ENCODE peak calls at places on chromosomes 6 and 20, in nine cellular contexts. I, V, J, U, A, L, G, M and R are unnamed samples.

GRCh38 chr6:81683928-81684327 is 68.6 kb downstream of the TENT5A start:
- DNase-seq in I (no peak), V (no peak), J (no peak), U (no peak), A (no peak), L (no peak), G (no peak), M (no peak), R (no peak)

GRCh38 chr6:113662688-113663333 is 194.3 kb upstream of the MARCKS start:
- DNase-seq in I (no peak), V (no peak), J (no peak), U (no peak), A (no peak), L (no peak), G (no peak), M (no peak), R (no peak)

GRCh38 chr20:17914957-17915356 is 53.6 kb downstream of the SNX5 start:
- DNase-seq in I (no peak), V (no peak), J (no peak), U (no peak), A (no peak), L (no peak), G (no peak), M (no peak), R (no peak)

GRCh38 chr6:90790058-90790457 is 203.2 kb upstream of the MAP3K7 start:
- DNase-seq in I (no peak), V (no peak), J (peak), U (no peak), A (no peak), L (no peak), G (no peak), M (no peak), R (no peak)

GRCh38 chr20:7841967-7842301 is 98.3 kb downstream of the HAO1 start:
- DNase-seq in I (no peak), V (peak), J (peak), U (peak), A (no peak), L (peak), G (peak), M (peak), R (peak)

GRCh38 chr20:50366270-50367103 is 143.7 kb upstream of the PTPN1 start:
- DNase-seq in I (no peak), V (peak), J (peak), U (no peak), A (peak), L (peak), G (no peak), M (peak), R (peak)

GRCh38 chr6:46160102-46160501 is 10.7 kb downstream of the ENPP5 start:
- DNase-seq in I (no peak), V (no peak), J (no peak), U (no peak), A (no peak), L (no peak), G (no peak), M (no peak), R (no peak)

GRCh38 chr6:117034547-117034946 is 157.5 kb downstream of the RFX6 start:
- DNase-seq in I (no peak), V (no peak), J (no peak), U (no peak), A (no peak), L (no peak), G (no peak), M (no peak), R (no peak)

GRCh38 chr6:166618866-166619761 is 7.9 kb downstream of the RPS6KA2 start:
- DNase-seq in I (no peak), V (no peak), J (peak), U (no peak), A (no peak), L (no peak), G (no peak), M (peak), R (no peak)

GRCh38 chr6:143528164-143528811 is 16.8 kb upstream of the FUCA2 start:
- DNase-seq in I (peak), V (no peak), J (no peak), U (no peak), A (no peak), L (no peak), G (no peak), M (no peak), R (no peak)

GRCh38 chr6:80605165-80605989 is 498.9 kb downstream of the BCKDHB start:
- DNase-seq in I (no peak), V (no peak), J (peak), U (no peak), A (peak), L (peak), G (no peak), M (peak), R (no peak)

GRCh38 chr6:45423111-45423900 is 45.6 kb upstream of the SUPT3H start:
- DNase-seq in I (no peak), V (no peak), J (no peak), U (peak), A (no peak), L (no peak), G (no peak), M (peak), R (no peak)

GRCh38 chr20:13029687-13030510 is 21.1 kb downstream of the SPTLC3 start:
- DNase-seq in I (no peak), V (peak), J (peak), U (no peak), A (peak), L (peak), G (peak), M (no peak), R (peak)

GRCh38 chr20:41900292-41900691 is 282.1 kb upstream of the CHD6 start:
- DNase-seq in I (no peak), V (no peak), J (no peak), U (no peak), A (no peak), L (no peak), G (no peak), M (no peak), R (no peak)

GRCh38 chr6:139927236-139927635 is 552.8 kb upstream of the CITED2 start:
- DNase-seq in I (no peak), V (peak), J (peak), U (no peak), A (no peak), L (peak), G (no peak), M (no peak), R (no peak)

DNA sequence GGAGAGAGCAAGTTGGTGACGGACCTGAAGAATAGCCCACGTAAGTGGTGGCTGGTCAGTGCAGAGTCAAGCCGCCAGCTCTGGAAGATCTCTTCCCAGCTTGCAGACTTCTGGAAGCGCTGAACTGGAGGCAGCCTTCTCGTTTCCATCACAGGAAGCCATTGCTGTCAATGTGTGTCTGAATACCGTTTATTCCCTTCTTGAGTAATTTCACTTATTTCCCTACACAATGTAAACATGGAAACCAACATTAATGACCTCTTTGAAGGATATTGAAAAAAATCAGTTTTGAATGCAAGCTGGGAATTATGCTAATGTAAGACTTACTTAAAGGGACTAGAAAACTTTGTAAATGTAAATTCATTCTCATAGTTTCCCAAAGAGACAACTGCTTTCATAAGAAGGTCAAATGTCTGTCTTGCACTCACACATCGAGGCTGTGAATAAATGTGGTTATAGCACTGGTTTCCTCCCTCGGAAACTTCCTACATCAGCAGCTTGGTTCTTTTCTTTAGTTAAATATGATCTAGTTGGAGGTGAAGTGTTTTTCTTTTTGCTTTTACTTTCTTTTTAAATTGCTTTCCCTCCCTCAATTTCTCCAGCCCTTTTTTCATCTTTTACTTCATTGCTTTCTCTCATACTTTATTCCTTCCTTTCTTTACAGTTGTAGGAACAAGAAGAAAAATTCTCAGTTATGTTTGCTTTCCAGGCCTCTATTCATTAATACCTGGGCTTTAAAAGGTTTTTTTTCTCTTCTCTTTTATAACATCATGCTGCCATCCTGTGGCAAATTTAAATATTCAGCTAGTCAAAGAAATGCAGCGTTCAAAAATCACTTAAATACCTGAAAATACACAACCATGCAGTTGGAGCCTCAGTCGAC is 108.2 kb downstream of the TNFAIP3 start:
- DNase-seq in I (no peak), V (no peak), J (peak), U (no peak), A (no peak), L (no peak), G (no peak), M (no peak), R (no peak)
- TF ChIP-seq CTCF in I (peak), V (peak), J (peak), U (peak), A (no peak), L (peak), G (peak), M (no peak), R (peak)

DNA sequence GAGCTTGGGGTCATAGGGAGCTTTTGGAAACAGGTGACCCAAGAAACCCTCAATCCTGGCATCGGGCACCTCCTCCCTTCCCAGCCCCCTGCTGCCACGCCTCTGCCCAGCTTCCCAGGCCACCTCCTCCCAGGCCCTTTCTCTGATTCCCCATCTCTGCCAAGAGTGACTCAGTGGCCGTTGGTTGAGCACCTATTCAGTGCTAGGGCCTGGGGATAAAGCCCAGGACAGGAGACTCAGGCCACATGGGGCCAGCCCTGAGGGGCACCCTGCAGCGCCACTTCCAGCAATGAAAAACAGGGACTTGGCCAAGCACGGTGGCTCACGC is 110.1 kb downstream of the ASXL1 start:
- DNase-seq in I (no peak), V (no peak), J (no peak), U (peak), A (no peak), L (no peak), G (no peak), M (no peak), R (no peak)
- H3K4me3 ChIP-seq in I (no peak), V (no peak), J (no peak), U (no peak), A (no peak), L (no peak), G (no peak), M (no peak), R (no peak)

GRCh38 chr6:101392561-101393230 is 812 bp upstream of the GRIK2 start:
- DNase-seq in I (no peak), V (no peak), J (no peak), U (no peak), A (no peak), L (no peak), G (no peak), M (no peak), R (no peak)

GRCh38 chr6:101380861-101381630 is 12.5 kb upstream of the GRIK2 start:
- DNase-seq in I (no peak), V (no peak), J (no peak), U (no peak), A (no peak), L (no peak), G (no peak), M (no peak), R (no peak)

GRCh38 chr6:101391772-101392560 is 1.5 kb upstream of the GRIK2 start:
- DNase-seq in I (no peak), V (no peak), J (no peak), U (no peak), A (no peak), L (no peak), G (no peak), M (no peak), R (no peak)

DNA sequence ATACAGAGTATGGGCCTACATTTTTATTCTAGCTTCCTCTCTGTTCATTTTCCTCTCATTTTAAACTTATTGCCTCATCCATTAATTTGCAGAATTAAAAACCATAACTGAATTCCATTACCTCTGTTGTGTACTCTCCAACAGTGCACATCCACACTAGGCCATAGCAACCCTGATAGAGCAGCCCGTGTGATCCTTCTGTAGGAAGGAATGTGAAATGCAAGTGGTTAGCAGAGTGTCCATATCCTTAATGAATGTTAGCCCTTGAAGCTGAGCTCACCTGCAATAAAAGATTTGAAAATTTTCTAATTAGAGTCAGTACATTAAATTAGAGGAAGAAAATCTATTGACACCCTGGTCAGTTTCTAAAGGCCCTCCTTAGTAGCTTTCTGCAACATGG is 6.5 kb upstream of the GRIK2 start:
- DNase-seq in I (no peak), V (no peak), J (no peak), U (no peak), A (no peak), L (no peak), G (no peak), M (no peak), R (no peak)
- TF ChIP-seq CTCF in I (no peak), V (peak), J (peak), U (peak), A (no peak), L (no peak), G (peak), M (no peak), R (peak)

GRCh38 chr6:108556864-108557493 is 3.7 kb upstream of the FOXO3 start:
- DNase-seq in I (no peak), V (peak), J (no peak), U (no peak), A (no peak), L (no peak), G (no peak), M (no peak), R (no peak)

GRCh38 chr6:108556250-108556649 is 4.5 kb upstream of the FOXO3 start:
- DNase-seq in I (no peak), V (no peak), J (no peak), U (no peak), A (no peak), L (no peak), G (no peak), M (no peak), R (no peak)

GRCh38 chr6:108557494-108558371 is 3.0 kb upstream of the FOXO3 start:
- DNase-seq in I (peak), V (no peak), J (peak), U (peak), A (peak), L (peak), G (no peak), M (peak), R (no peak)

GRCh38 chr6:108558372-108559096 is 2.2 kb upstream of the FOXO3 start:
- DNase-seq in I (peak), V (peak), J (peak), U (peak), A (peak), L (peak), G (peak), M (peak), R (peak)

GRCh38 chr6:108555399-108556052 is 5.2 kb upstream of the FOXO3 start:
- DNase-seq in I (no peak), V (no peak), J (no peak), U (peak), A (peak), L (no peak), G (no peak), M (peak), R (no peak)
- H3K4me3 ChIP-seq in I (no peak), V (no peak), J (no peak), U (no peak), A (no peak), L (no peak), G (no peak), M (no peak), R (no peak)

GRCh38 chr6:34565722-34566137 is 9.6 kb upstream of the SPDEF start:
- DNase-seq in I (no peak), V (no peak), J (no peak), U (no peak), A (no peak), L (no peak), G (no peak), M (no peak), R (no peak)
- TF ChIP-seq CTCF in I (no peak), V (no peak), J (no peak), U (no peak), A (no peak), L (no peak), G (no peak), M (no peak), R (no peak)

GRCh38 chr6:104614394-104614793 is 245.3 kb downstream of the HACE1 start:
- DNase-seq in I (no peak), V (no peak), J (no peak), U (no peak), A (no peak), L (no peak), G (no peak), M (no peak), R (no peak)

GRCh38 chr6:104617541-104618072 is 242.1 kb downstream of the HACE1 start:
- DNase-seq in I (no peak), V (no peak), J (no peak), U (no peak), A (no peak), L (no peak), G (no peak), M (no peak), R (no peak)

GRCh38 chr6:104612541-104612940 is 247.2 kb downstream of the HACE1 start:
- DNase-seq in I (no peak), V (no peak), J (no peak), U (no peak), A (no peak), L (no peak), G (no peak), M (no peak), R (no peak)

GRCh38 chr6:104613416-104614001 is 246.2 kb downstream of the HACE1 start:
- DNase-seq in I (no peak), V (no peak), J (peak), U (no peak), A (no peak), L (no peak), G (no peak), M (no peak), R (no peak)
- H3K4me3 ChIP-seq in I (no peak), V (no peak), J (no peak), U (no peak), A (no peak), L (no peak), G (no peak), M (no peak), R (no peak)

DNA sequence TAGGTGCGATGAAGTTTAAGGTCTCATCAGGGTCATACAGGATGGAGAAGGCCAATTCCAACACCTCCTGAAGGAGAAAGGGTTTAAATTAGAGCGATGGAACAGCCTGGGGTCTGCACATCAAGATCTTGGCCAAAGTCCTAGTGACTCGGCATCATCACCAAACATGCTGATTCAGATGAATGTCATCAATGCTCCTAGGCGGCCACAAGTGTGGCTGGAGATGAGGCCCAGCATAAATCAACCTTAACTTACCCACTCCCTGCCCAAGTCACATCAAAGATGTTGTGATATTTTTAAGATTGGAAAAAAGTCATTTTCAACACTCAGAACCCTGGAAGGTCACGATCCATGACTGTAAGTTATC is 37.5 kb downstream of the ELMO2 start:
- DNase-seq in I (no peak), V (no peak), J (no peak), U (no peak), A (no peak), L (no peak), G (no peak), M (no peak), R (no peak)
- TF ChIP-seq CTCF in I (no peak), V (no peak), J (no peak), U (no peak), A (no peak), L (no peak), G (no peak), M (no peak), R (no peak)

GRCh38 chr6:155344341-155345006 is 30.2 kb upstream of the TFB1M start:
- DNase-seq in I (no peak), V (no peak), J (no peak), U (no peak), A (no peak), L (no peak), G (no peak), M (no peak), R (no peak)
- H3K4me3 ChIP-seq in I (no peak), V (no peak), J (no peak), U (no peak), A (no peak), L (no peak), G (no peak), M (no peak), R (no peak)